ENCODE peak calls at places on chromosomes 6 and 20, in four cellular contexts. N is Peyer's patch, Q is cardiac fibroblast, G is IMR-90. V is an unnamed sample.

GRCh38 chr6:158789115-158789917 is 29.9 kb downstream of the EZR start:
- DNase-seq in N (peak), Q (no peak), G (no peak), V (peak)

GRCh38 chr20:55472704-55473103 is 532.6 kb downstream of the CBLN4 start:
- DNase-seq in G (no peak), Q (no peak), N (no peak), V (no peak)

GRCh38 chr6:38155144-38155543 is 335.6 kb downstream of the ZFAND3 start:
- DNase-seq in G (peak), Q (peak), N (no peak), V (no peak)

GRCh38 chr6:17928514-17929430 is 58.7 kb downstream of the KIF13A start:
- DNase-seq in G (peak), Q (peak), N (no peak), V (no peak)

GRCh38 chr20:63183422-63184146 is 32.3 kb downstream of the YTHDF1 start:
- DNase-seq in G (no peak), Q (peak), N (peak), V (peak)

GRCh38 chr20:25525857-25526256 is 59.5 kb downstream of the NINL start:
- DNase-seq in N (no peak), Q (peak), G (peak), V (no peak)

GRCh38 chr6:149750136-149750609 is 632 bp downstream of the PCMT1 start:
- DNase-seq in Q (peak), G (peak), N (peak), V (peak)

GRCh38 chr6:83603560-83603959 is 91.2 kb downstream of the PRSS35 start:
- DNase-seq in G (no peak), Q (no peak), N (no peak), V (no peak)

GRCh38 chr20:58854638-58855471 is 2.3 kb downstream of the GNAS start:
- DNase-seq in G (no peak), Q (peak), N (no peak), V (no peak)

DNA sequence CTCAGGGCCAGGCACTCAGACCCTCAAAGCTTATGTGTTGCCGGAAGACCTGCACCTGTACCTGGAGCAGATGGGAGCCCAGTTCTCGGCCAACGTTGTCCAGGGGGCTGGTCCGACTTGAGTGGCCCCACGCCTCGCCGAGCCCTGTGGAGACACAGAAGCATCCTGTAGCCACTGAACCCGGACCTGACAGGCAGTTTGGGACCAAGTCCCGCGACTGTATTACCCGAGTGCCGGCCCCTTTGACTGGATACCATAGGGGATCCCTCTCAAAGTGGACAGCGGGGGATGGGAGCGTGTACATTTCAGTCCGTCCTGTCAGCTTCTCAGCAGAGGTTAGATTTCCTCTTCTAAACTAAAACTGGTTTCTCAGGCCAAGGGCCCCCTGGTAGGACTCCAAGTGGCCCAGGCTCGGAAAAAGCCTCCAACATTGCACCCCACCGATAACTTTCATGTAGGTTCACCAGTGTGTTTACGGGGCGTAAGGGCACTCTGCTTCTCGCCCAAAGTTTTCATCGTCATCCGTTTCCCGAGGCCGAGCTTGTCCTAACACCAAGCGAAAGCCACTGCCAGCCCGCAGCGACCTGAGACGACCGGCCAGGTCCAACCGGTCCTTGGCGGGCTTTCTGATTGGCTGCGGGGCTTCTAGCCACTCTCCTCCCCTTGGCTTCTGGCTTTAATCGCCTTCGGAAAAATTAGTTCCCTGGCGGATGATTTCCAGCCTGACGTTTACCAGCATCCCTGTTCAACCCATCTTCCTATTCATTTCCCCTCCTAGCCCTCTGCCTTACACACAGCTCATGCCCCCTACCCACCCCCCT is 10.8 kb downstream of the SIM1 start:
- DNase-seq in Q (no peak), N (no peak), G (no peak), V (no peak)
- H3K4me3 ChIP-seq in Q (no peak), N (no peak), G (no peak), V (no peak)

GRCh38 chr6:169168706-169169105 is 84.9 kb downstream of the THBS2 start:
- DNase-seq in Q (peak), N (no peak), G (no peak), V (no peak)
- H3K4me3 ChIP-seq in Q (no peak), N (no peak), G (no peak), V (no peak)

GRCh38 chr6:19692506-19693298 is 144.5 kb upstream of the ID4 start:
- DNase-seq in Q (no peak), N (no peak), G (no peak), V (no peak)
- H3K4me3 ChIP-seq in Q (no peak), N (no peak), G (no peak), V (no peak)

GRCh38 chr20:53828673-53829085 is 235.0 kb upstream of the ZNF217 start:
- DNase-seq in N (no peak), Q (peak), G (peak), V (peak)
- H3K4me3 ChIP-seq in N (peak), Q (no peak), G (peak), V (peak)

DNA sequence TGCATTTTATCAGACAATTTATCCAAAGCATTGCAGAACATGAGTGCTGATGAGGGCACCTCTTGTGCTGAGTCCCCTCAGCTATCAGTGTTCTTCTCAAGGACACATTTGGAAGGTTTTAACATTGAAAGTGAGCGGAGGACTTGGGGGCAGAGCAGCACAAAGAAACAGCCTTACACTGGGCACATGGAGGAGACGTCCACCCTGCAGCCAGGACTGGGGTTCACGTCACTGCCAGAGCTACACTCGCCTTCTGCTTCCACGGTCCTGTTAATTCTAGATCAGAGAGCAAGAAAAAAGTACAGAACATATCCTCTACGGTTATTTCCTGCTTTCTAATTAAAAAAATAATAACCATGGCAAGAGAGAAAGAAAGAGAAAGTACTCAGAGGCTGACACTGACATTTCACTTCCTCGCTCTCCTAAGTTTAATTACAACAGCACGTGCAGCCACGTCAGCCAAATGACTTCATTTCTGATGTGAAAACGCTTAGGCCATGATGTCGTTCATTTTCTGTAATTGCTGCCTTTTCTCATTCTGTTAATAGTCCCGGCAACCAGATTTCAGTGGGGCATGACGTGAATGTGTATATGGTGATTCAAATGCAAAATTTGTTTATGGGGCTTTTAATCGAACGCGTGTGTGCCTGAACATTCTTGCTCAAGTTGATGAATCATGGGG is 5.1 kb downstream of the PRND start:
- DNase-seq in G (peak), Q (peak), N (peak), V (peak)
- H3K4me3 ChIP-seq in G (no peak), Q (no peak), N (peak), V (peak)

DNA sequence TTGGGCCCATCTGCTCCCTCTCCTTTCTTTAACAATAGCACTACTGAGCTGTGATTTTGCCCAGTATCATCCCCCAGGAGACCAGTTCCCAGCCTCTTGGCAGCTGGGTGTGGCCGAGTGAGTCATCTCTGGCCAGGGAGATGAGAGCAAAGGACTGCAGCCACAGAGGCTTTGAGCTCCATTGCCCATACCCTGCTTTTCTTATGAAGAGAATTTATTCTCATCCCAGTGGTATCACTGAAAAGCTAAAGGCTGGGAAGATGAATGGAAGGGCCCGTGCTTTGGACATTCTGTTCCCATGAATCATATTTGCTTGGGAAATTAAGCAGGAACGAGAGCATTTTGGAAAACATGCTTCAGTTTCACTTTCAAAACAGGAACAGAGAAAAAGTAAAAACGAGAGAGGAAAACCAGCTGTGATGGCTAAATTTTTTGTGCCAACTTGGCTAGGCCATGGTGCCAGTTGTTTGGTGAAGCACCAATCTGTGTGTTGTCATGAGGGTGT is 14.9 kb downstream of the CST3 start:
- DNase-seq in G (peak), Q (peak), N (no peak), V (no peak)
- H3K4me3 ChIP-seq in G (peak), Q (peak), N (no peak), V (no peak)

GRCh38 chr20:13786143-13786828 is 1.5 kb downstream of the NDUFAF5 start:
- DNase-seq in G (no peak), Q (no peak), N (no peak), V (peak)

GRCh38 chr20:13778827-13779226 is 5.9 kb downstream of the ESF1 start:
- DNase-seq in N (no peak), Q (no peak), G (no peak), V (no peak)

GRCh38 chr20:13784271-13784892 is 337 bp downstream of the ESF1 start:
- DNase-seq in Q (no peak), G (no peak), N (peak), V (no peak)

GRCh38 chr20:13784893-13785715 is at the start of the genes ESF1 and NDUFAF5:
- DNase-seq in N (peak), Q (peak), G (peak), V (peak)

GRCh38 chr20:13783528-13783927 is 1.2 kb downstream of the ESF1 start:
- DNase-seq in N (no peak), Q (no peak), G (no peak), V (no peak)
- H3K4me3 ChIP-seq in N (no peak), Q (no peak), G (no peak), V (peak)

GRCh38 chr20:32115196-32115767 is 5.8 kb downstream of the TM9SF4 start:
- DNase-seq in Q (no peak), N (no peak), G (no peak), V (no peak)
- H3K4me3 ChIP-seq in Q (no peak), N (no peak), G (no peak), V (no peak)

DNA sequence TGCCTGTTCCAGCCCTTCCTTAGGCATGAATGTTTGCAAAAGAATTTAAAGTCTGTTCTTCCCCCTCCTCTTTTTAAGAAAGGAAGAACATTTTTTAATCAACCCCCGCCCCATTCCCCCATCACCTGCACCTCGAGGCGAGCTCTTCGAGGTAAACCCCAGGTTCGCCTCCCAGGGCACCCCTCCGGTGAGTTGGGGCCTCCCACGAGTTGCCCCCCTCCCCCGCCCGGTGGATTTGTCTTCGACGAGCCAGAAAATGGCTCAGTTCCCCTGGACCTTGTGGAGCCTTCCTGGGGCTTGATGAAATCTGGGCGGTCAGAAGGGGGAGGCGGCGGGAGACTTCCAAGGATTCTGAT is 256 bp upstream of the OVOL2 start:
- DNase-seq in N (no peak), G (no peak), Q (no peak), V (no peak)
- H3K4me3 ChIP-seq in N (no peak), G (no peak), Q (no peak), V (no peak)

GRCh38 chr6:99846021-99846420 is 148.0 kb downstream of the MCHR2 start:
- DNase-seq in Q (no peak), G (no peak), N (no peak), V (no peak)

GRCh38 chr6:99852031-99852430 is 142.0 kb downstream of the MCHR2 start:
- DNase-seq in G (no peak), Q (no peak), N (no peak), V (no peak)

DNA sequence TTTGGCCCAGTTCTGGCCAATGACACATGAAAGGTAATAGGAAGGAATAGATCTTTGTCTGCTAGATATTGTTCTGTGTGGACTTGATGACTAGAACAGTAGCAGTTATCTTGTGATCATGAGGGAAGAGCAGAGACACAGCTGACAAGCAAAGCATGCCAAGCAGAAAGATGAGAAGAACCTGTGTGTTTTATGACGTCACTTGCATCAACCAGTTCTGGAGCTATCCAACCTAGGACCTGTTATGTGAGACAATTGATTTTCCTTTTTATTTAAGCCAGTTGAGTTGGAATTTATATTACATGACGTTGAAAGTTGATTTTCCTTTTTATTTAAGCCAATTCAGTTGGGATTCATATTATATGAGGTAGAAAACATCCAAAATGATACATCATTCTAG is 143.2 kb downstream of the MCHR2 start:
- DNase-seq in Q (no peak), G (no peak), N (no peak), V (no peak)
- H3K4me3 ChIP-seq in Q (no peak), G (no peak), N (no peak), V (no peak)